ENCODE peak calls at places on chromosomes 7 and 10, in four cellular contexts. Y is GM03348, S is CMK, Q is spleen. V is an unnamed sample.

GRCh38 chr10:25952857-25953256 is 18.8 kb downstream of the MYO3A start:
- DNase-seq in Y (no peak), S (no peak), Q (no peak), V (no peak)

GRCh38 chr10:51937736-51938135 is 238.3 kb upstream of the CSTF2T start:
- DNase-seq in Y (peak; percentile 59), S (no peak), Q (no peak), V (no peak)

GRCh38 chr10:90306187-90306586 is 551.7 kb downstream of the HTR7 start:
- DNase-seq in Y (no peak), S (no peak), Q (no peak), V (no peak)

GRCh38 chr7:5279734-5280133 is 3.0 kb upstream of the SLC29A4 start:
- DNase-seq in Y (no peak), S (no peak), Q (no peak), V (no peak)

GRCh38 chr7:17822557-17823173 is 117.6 kb downstream of the SNX13 start:
- DNase-seq in Y (no peak), S (no peak), Q (no peak), V (no peak)

GRCh38 chr7:78139335-78139734 is 340.8 kb downstream of the PHTF2 start:
- DNase-seq in Y (peak; percentile 61), S (no peak), Q (no peak), V (no peak)

GRCh38 chr7:98217623-98218582 is 6.7 kb downstream of the BHLHA15 start:
- DNase-seq in Y (no peak), S (peak; percentile 59), Q (peak; percentile 78), V (no peak)

GRCh38 chr10:102614888-102615287 is 29.4 kb upstream of the TRIM8 start:
- DNase-seq in Y (no peak), S (no peak), Q (no peak), V (no peak)

GRCh38 chr7:116083791-116084190 is 53.2 kb upstream of the TFEC start:
- DNase-seq in Y (no peak), S (no peak), Q (no peak), V (no peak)

GRCh38 chr10:71357792-71358265 is 38.8 kb downstream of the SLC29A3 start:
- DNase-seq in Y (peak; percentile 25), S (no peak), Q (no peak), V (no peak)

GRCh38 chr10:102342462-102342861 is 53.0 kb upstream of the NFKB2 start:
- DNase-seq in Y (no peak), S (no peak), Q (no peak), V (peak; percentile 28)

GRCh38 chr7:142807855-142808460 is 37.2 kb downstream of the PRSS2 start:
- DNase-seq in Y (no peak), S (no peak), Q (no peak), V (no peak)

GRCh38 chr7:45709168-45710034 is 135.2 kb downstream of the ADCY1 start:
- DNase-seq in Y (peak; percentile 32), S (no peak), Q (peak; percentile 77), V (no peak)

V was measured in COR-L47.